ENCODE peak calls at places on chromosomes 7 and 10, in four cellular contexts. P is IMR-90, U is heart right ventricle, V is coronary artery. L is an unnamed sample.
A peak's percentile ranks its signal among the peaks of the same experiment; 100 is the strongest.

GRCh38 chr10:43131906-43132305 is 6.3 kb upstream of the CSGALNACT2 start:
- DNase-seq in U (no peak), P (no peak), V (no peak), L (no peak)

GRCh38 chr7:7428806-7429205 is 106.9 kb downstream of the COL28A1 start:
- DNase-seq in P (peak; percentile 81), U (no peak), V (no peak), L (no peak)

GRCh38 chr7:28173531-28173930 is 7.1 kb downstream of the JAZF1 start:
- DNase-seq in U (peak; percentile 18), V (no peak), P (no peak), L (no peak)

GRCh38 chr10:71899665-71900412 is 48.8 kb upstream of the PSAP start:
- DNase-seq in U (no peak), V (no peak), P (no peak), L (no peak)

GRCh38 chr7:30003098-30003497 is 13.5 kb upstream of the SCRN1 start:
- DNase-seq in V (no peak), P (no peak), U (no peak), L (no peak)

GRCh38 chr10:130254168-130255061 is 118.2 kb downstream of the GLRX3 start:
- DNase-seq in P (no peak), U (no peak), V (no peak), L (no peak)

GRCh38 chr7:120586561-120586960 is 271.4 kb downstream of the TSPAN12 start:
- DNase-seq in P (no peak), U (no peak), V (no peak), L (no peak)

GRCh38 chr10:77575271-77576006 is 62.2 kb downstream of the KCNMA1 start:
- DNase-seq in P (no peak), U (no peak), V (no peak), L (no peak)

GRCh38 chr7:114931656-114932011 is 9.7 kb downstream of the MDFIC start:
- DNase-seq in V (no peak), P (no peak), U (no peak), L (no peak)

GRCh38 chr7:152867482-152867833 is 107.9 kb downstream of the ACTR3B start:
- DNase-seq in P (no peak), V (no peak), U (no peak), L (peak; percentile 69)

GRCh38 chr7:140310337-140311002 is 87.9 kb downstream of the SLC37A3 start:
- DNase-seq in P (no peak), U (no peak), V (no peak), L (no peak)

GRCh38 chr10:88156341-88156740 is 292.9 kb downstream of the PTEN start:
- DNase-seq in V (no peak), U (no peak), P (peak; percentile 92), L (no peak)

GRCh38 chr7:37665352-37666022 is 18.1 kb upstream of the GPR141 start:
- DNase-seq in V (no peak), P (no peak), U (no peak), L (no peak)

GRCh38 chr10:125190961-125191360 is 30.6 kb upstream of the CTBP2 start:
- DNase-seq in V (peak; percentile 55), P (no peak), U (no peak), L (no peak)

GRCh38 chr7:15291707-15292106 is 270.1 kb downstream of the AGMO start:
- DNase-seq in P (no peak), V (no peak), U (no peak), L (no peak)

GRCh38 chr10:58587676-58588075 is 75.0 kb downstream of the BICC1 start:
- DNase-seq in U (no peak), P (no peak), V (no peak), L (no peak)

GRCh38 chr10:47046321-47047126 is 135.3 kb downstream of the PTPN20 start:
- DNase-seq in U (no peak), P (no peak), V (peak; percentile 46), L (no peak)

GRCh38 chr7:50826371-50827172 is 43.9 kb upstream of the GRB10 start:
- DNase-seq in V (no peak), P (peak; percentile 87), U (no peak), L (peak; percentile 70)

GRCh38 chr10:74289956-74290355 is 138.9 kb downstream of the ADK start:
- DNase-seq in P (peak; percentile 11), V (no peak), U (no peak), L (peak; percentile 25)

GRCh38 chr7:47039899-47040298 is 542.0 kb downstream of the TNS3 start:
- DNase-seq in V (no peak), U (no peak), P (peak; percentile 48), L (no peak)

GRCh38 chr7:70355591-70356323 is 757.5 kb downstream of the AUTS2 start:
- DNase-seq in P (no peak), U (no peak), V (no peak), L (no peak)

GRCh38 chr7:132750530-132751281 is 174.4 kb upstream of the PLXNA4 start:
- DNase-seq in U (no peak), V (no peak), P (peak; percentile 45), L (no peak)

GRCh38 chr10:30818010-30818660 is 188.6 kb upstream of the LYZL2 start:
- DNase-seq in V (no peak), U (peak; percentile 76), P (peak; percentile 58), L (no peak)

GRCh38 chr7:130912910-130913720 is 179.1 kb upstream of the KLF14 start:
- DNase-seq in U (peak; percentile 29), P (peak; percentile 99), V (peak; percentile 92), L (peak; percentile 96)

GRCh38 chr7:33107136-33108066 is 1.8 kb downstream of the RP9 start:
- DNase-seq in P (peak; percentile 67), U (no peak), V (no peak), L (peak; percentile 40)

GRCh38 chr10:34682580-34682979 is 132.5 kb downstream of the PARD3 start:
- DNase-seq in V (no peak), P (no peak), U (no peak), L (no peak)

GRCh38 chr7:112888781-112889180 is 98.6 kb upstream of the TMEM168 start:
- DNase-seq in U (no peak), P (no peak), V (no peak), L (no peak)

GRCh38 chr7:112887976-112888375 is 97.8 kb upstream of the TMEM168 start:
- DNase-seq in P (no peak), U (no peak), V (no peak), L (no peak)

GRCh38 chr7:112891698-112892097 is 101.5 kb upstream of the TMEM168 start:
- DNase-seq in P (no peak), U (no peak), V (no peak), L (no peak)

GRCh38 chr7:112889268-112889667 is 99.1 kb upstream of the TMEM168 start:
- DNase-seq in U (no peak), P (no peak), V (no peak), L (no peak)

DNA sequence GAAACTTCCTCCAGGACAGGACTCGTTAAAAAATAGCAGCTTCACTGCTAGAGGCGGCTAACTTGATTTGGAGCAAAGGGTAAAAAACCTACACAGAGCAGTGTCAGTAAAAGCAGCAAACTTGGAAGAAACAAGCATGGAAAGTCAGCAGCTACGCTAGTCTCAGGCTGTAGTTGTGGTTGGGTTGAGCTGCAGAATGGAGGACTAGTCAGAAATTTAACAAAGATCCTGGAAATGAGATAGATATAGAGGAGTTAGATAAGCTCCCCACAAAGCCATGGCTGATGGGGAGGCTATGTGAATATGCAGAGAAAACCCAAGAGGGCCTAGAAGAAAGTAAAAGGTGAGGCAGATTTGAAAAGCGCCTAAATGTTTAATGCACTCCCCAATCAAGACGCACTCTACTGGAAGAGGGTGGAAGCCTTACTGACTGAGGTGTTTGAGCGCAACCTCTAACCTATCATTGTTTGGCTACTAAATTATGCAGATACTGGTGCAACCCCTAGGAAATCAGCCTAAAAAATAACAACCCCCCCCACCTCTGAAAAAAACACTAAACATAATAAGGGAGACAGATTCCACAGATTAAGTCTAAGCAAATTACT is 99.7 kb upstream of the TMEM168 start:
- DNase-seq in P (no peak), U (no peak), V (no peak), L (no peak)
- H3K27ac ChIP-seq in P (no peak overlapping the region), U (no peak overlapping the region), V (no peak overlapping the region), L (no peak overlapping the region)

GRCh38 chr10:61974611-61975010 is 73.1 kb downstream of the ARID5B start:
- DNase-seq in U (peak; percentile 33), P (peak; percentile 75), V (no peak), L (peak; percentile 38)

GRCh38 chr10:61973169-61973568 is 71.7 kb downstream of the ARID5B start:
- DNase-seq in P (no peak), U (no peak), V (no peak), L (no peak)

GRCh38 chr10:61973923-61974322 is 72.4 kb downstream of the ARID5B start:
- DNase-seq in U (no peak), P (no peak), V (no peak), L (no peak)

GRCh38 chr10:61978965-61979364 is 77.5 kb downstream of the ARID5B start:
- DNase-seq in V (no peak), P (no peak), U (peak; percentile 36), L (no peak)

DNA sequence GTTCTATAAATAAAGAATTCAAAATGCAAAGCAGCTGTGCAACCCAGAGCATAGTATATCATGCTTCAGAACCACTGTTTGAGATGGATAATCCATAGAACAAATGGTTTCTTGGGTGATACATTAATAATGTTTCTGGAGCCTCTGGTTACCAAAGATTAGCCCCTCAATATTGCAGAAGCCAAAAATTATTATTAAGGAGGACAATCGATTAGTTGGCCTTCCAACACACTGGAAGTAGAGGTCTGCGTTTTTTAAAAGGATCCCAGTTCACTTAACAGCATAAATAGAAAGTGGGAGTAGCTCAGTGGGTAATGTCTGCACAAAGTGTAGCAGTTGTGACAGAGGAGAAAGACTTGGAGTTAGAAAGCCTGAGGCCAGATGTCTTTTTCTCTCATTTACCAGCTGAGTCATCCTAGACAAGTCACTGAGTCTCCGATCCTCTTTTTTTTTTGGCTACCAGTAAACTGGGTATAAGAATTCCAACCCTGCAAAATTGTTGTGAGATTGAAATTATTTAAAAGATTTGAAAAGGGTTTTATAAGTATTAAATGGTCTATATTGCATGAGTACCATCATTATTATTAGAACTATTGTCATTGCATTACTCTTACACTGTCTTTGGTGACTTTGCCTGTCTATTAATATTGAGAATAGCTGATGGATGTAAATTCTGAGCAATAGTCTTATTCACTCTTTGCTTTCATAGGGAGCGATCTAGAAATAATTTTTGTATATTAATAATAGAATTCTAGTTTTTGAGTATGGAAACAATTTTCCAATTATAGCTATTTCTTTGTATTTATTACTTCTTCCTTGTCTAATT is 73.8 kb downstream of the ARID5B start:
- DNase-seq in U (no peak), P (peak; percentile 88), V (no peak), L (peak; percentile 48)
- H3K4me3 ChIP-seq in U (no peak overlapping the region), P (no peak overlapping the region), V (peak overlapping the region; percentile 0), L (no peak overlapping the region)

DNA sequence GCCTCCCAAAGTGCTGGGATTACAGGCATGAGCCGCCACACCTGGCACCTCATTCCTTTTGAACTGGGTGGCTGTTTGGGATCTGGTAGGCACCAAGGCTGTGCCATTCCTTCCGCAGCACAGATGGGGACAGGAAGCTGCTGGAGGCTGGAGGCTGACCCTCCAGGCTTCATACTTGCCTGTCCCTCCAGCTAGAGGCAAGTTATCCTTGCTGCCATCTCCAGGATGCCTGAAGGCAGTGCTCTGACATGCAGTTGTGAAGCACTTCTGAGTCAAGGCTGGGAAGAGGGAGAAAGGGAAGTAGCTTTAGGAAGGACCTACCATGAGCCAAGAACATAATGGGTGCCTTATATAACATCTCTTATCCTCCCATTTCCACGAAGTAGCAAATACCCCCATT is 9.4 kb downstream of the MARVELD1 start:
- DNase-seq in V (no peak), U (no peak), P (no peak), L (no peak)
- H3K27ac ChIP-seq in V (no peak overlapping the region), U (no peak overlapping the region), P (no peak overlapping the region), L (no peak overlapping the region)

DNA sequence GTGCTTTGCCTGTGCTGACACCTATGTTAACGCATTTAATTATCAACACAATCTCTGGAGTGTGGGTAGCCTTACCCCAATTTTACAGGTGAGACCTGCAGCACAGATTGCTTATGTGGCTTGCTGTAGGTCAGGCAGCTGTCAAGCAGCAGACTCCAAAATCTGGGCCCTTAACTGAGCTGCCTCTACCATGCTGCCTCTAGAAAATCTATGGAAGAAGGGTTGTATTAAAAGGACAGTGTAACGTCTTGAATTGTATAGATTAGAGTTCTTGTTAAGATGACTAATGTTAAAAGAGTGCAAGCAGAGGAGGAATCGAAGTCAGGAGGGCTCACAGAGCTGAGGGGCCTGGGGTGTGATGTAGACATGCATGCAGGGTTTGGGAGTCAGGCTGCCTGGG is 1.2 kb upstream of the PON3 start:
- DNase-seq in V (no peak), U (no peak), P (no peak), L (no peak)
- H3K4me3 ChIP-seq in V (no peak overlapping the region), U (peak overlapping the region; percentile 59), P (no peak overlapping the region), L (no peak overlapping the region)